ENCODE peak calls at places on chromosomes 5 and 9, in five cellular contexts. D is neuronal stem cell; T is left cardiac atrium; B is nucleus accumbens; R is stimulated activated CD4-positive, alpha-beta T cell treated with anti-CD3 and anti-CD28 coated beads, Interleukin-12 subunit alpha, Interleukin-12 subunit beta, amount 100 ng/mL, for 4 hours. Z is an unnamed sample.
A peak's percentile ranks its signal among the peaks of the same experiment; 100 is the strongest.

GRCh38 chr5:132385321-132386105 is 16.0 kb downstream of the SLC22A5 start:
- DNase-seq in D (no peak), T (no peak), B (peak; percentile 25), R (peak; percentile 36), Z (no peak)

GRCh38 chr9:2418619-2419018 is 203.0 kb upstream of the VLDLR start:
- DNase-seq in D (no peak), T (no peak), B (no peak), R (no peak), Z (no peak)

GRCh38 chr9:133163559-133164208 is at the start of gene GBGT1:
- DNase-seq in D (no peak), T (peak; percentile 78), B (no peak), R (peak; percentile 30), Z (peak; percentile 90)

GRCh38 chr5:83567741-83568530 is 96.4 kb downstream of the VCAN start:
- DNase-seq in D (no peak), T (no peak), B (no peak), R (no peak), Z (no peak)

GRCh38 chr5:111115229-111115628 is 23.1 kb downstream of the WDR36 start:
- DNase-seq in D (no peak), T (no peak), B (no peak), R (no peak), Z (no peak)

GRCh38 chr9:96486351-96487029 is 36.5 kb downstream of the HABP4 start:
- DNase-seq in D (no peak), T (peak; percentile 60), B (no peak), R (no peak), Z (peak; percentile 88)

GRCh38 chr9:137299938-137300337 is 2.1 kb downstream of the NRARP start:
- DNase-seq in D (no peak), T (peak; percentile 65), B (no peak), R (no peak), Z (peak; percentile 39)

GRCh38 chr9:108568093-108568492 is 287.7 kb downstream of the ACTL7B start:
- DNase-seq in D (no peak), T (no peak), B (no peak), R (no peak), Z (no peak)

GRCh38 chr9:91532325-91532724 is 108.7 kb upstream of the NFIL3 start:
- DNase-seq in D (no peak), T (no peak), B (no peak), R (no peak), Z (no peak)

GRCh38 chr9:106920701-106921283 is 57.8 kb downstream of the ZNF462 start:
- DNase-seq in D (peak; percentile 20), T (peak; percentile 50), B (no peak), R (no peak), Z (no peak)

GRCh38 chr5:148815578-148815977 is 10.8 kb upstream of the ADRB2 start:
- DNase-seq in D (no peak), T (no peak), B (no peak), R (no peak), Z (no peak)

GRCh38 chr9:95023217-95024003 is 294.1 kb downstream of the FANCC start:
- DNase-seq in D (no peak), T (peak; percentile 63), B (no peak), R (no peak), Z (peak; percentile 55)

GRCh38 chr9:108184941-108185340 is 670.8 kb downstream of the ACTL7B start:
- DNase-seq in D (no peak), T (no peak), B (no peak), R (no peak), Z (no peak)

GRCh38 chr9:72065076-72065475 is 4.7 kb upstream of the C9orf57 start:
- DNase-seq in D (no peak), T (no peak), B (no peak), R (no peak), Z (no peak)

GRCh38 chr9:29212590-29213373 is 1639.5 kb upstream of the C9orf72 start:
- DNase-seq in D (peak; percentile 24), T (no peak), B (no peak), R (no peak), Z (no peak)

GRCh38 chr5:43601454-43602260 is 1.3 kb upstream of the NNT start:
- DNase-seq in D (no peak), T (no peak), B (no peak), R (no peak), Z (no peak)

GRCh38 chr5:107104774-107105050 is 566.0 kb downstream of the EFNA5 start:
- DNase-seq in D (no peak), T (no peak), B (no peak), R (no peak), Z (no peak)

GRCh38 chr5:126846344-126846743 is 69.4 kb downstream of the LMNB1 start:
- DNase-seq in D (no peak), T (no peak), B (no peak), R (no peak), Z (no peak)

GRCh38 chr5:54362434-54362833 is 52.1 kb upstream of the ARL15 start:
- DNase-seq in D (no peak), T (no peak), B (no peak), R (no peak), Z (no peak)

GRCh38 chr9:87292449-87293191 is 205.0 kb upstream of the DAPK1 start:
- DNase-seq in D (no peak), T (no peak), B (no peak), R (no peak), Z (no peak)

GRCh38 chr9:13432914-13433313 is 153.4 kb upstream of the MPDZ start:
- DNase-seq in D (no peak), T (no peak), B (no peak), R (no peak), Z (no peak)

GRCh38 chr5:173053041-173053440 is 3.1 kb upstream of the CREBRF start:
- DNase-seq in D (no peak), T (no peak), B (no peak), R (no peak), Z (no peak)

GRCh38 chr5:68054625-68055024 is 160.9 kb upstream of the PIK3R1 start:
- DNase-seq in D (no peak), T (no peak), B (no peak), R (no peak), Z (no peak)

GRCh38 chr5:41754857-41755256 is 115.4 kb downstream of the OXCT1 start:
- DNase-seq in D (no peak), T (no peak), B (no peak), R (no peak), Z (no peak)

GRCh38 chr9:36961568-36962360 is 72.3 kb downstream of the PAX5 start:
- DNase-seq in D (no peak), T (no peak), B (no peak), R (no peak), Z (no peak)